ENCODE peak calls at places on chromosomes 1 and 21, in five cellular contexts. One of them, this sample, is unnamed.

GRCh38 chr1:75341537-75341936 is 207.3 kb downstream of the LHX8 start:
- DNase-seq in astrocyte of the spinal cord: no peak
- DNase-seq in activated CD4-positive, alpha-beta T cell treated with anti-CD3 and anti-CD28 coated beads, Interleukin-2, amount 50 U/mL, for 4 hours: no peak
- DNase-seq in nephron progenitor cell: no peak
- DNase-seq in suprapubic skin: no peak
- DNase-seq in this sample: no peak

GRCh38 chr1:212234431-212235298 is 50.5 kb upstream of the PPP2R5A start:
- DNase-seq in suprapubic skin: no peak
- DNase-seq in activated CD4-positive, alpha-beta T cell treated with anti-CD3 and anti-CD28 coated beads, Interleukin-2, amount 50 U/mL, for 4 hours: no peak
- DNase-seq in astrocyte of the spinal cord: peak
- DNase-seq in nephron progenitor cell: no peak
- DNase-seq in this sample: peak

GRCh38 chr1:202266061-202266765 is 72.6 kb downstream of the LGR6 start:
- DNase-seq in nephron progenitor cell: no peak
- DNase-seq in activated CD4-positive, alpha-beta T cell treated with anti-CD3 and anti-CD28 coated beads, Interleukin-2, amount 50 U/mL, for 4 hours: no peak
- DNase-seq in astrocyte of the spinal cord: no peak
- DNase-seq in suprapubic skin: no peak
- DNase-seq in this sample: no peak

GRCh38 chr1:189597083-189597482 is 880.6 kb downstream of the BRINP3 start:
- DNase-seq in nephron progenitor cell: no peak
- DNase-seq in activated CD4-positive, alpha-beta T cell treated with anti-CD3 and anti-CD28 coated beads, Interleukin-2, amount 50 U/mL, for 4 hours: no peak
- DNase-seq in astrocyte of the spinal cord: no peak
- DNase-seq in suprapubic skin: no peak
- DNase-seq in this sample: no peak

GRCh38 chr1:40130892-40131291 is 30.3 kb upstream of the RLF start:
- DNase-seq in nephron progenitor cell: no peak
- DNase-seq in suprapubic skin: no peak
- DNase-seq in activated CD4-positive, alpha-beta T cell treated with anti-CD3 and anti-CD28 coated beads, Interleukin-2, amount 50 U/mL, for 4 hours: no peak
- DNase-seq in astrocyte of the spinal cord: no peak
- DNase-seq in this sample: peak

GRCh38 chr1:36766481-36766880 is 267.8 kb downstream of the GRIK3 start:
- DNase-seq in astrocyte of the spinal cord: no peak
- DNase-seq in nephron progenitor cell: no peak
- DNase-seq in suprapubic skin: no peak
- DNase-seq in activated CD4-positive, alpha-beta T cell treated with anti-CD3 and anti-CD28 coated beads, Interleukin-2, amount 50 U/mL, for 4 hours: no peak
- DNase-seq in this sample: no peak

GRCh38 chr1:177632923-177633322 is 336.9 kb downstream of the SEC16B start:
- DNase-seq in activated CD4-positive, alpha-beta T cell treated with anti-CD3 and anti-CD28 coated beads, Interleukin-2, amount 50 U/mL, for 4 hours: no peak
- DNase-seq in astrocyte of the spinal cord: no peak
- DNase-seq in suprapubic skin: no peak
- DNase-seq in nephron progenitor cell: no peak
- DNase-seq in this sample: no peak

GRCh38 chr1:18913065-18913502 is 10.7 kb upstream of the ALDH4A1 start:
- DNase-seq in astrocyte of the spinal cord: peak
- DNase-seq in nephron progenitor cell: peak
- DNase-seq in activated CD4-positive, alpha-beta T cell treated with anti-CD3 and anti-CD28 coated beads, Interleukin-2, amount 50 U/mL, for 4 hours: peak
- DNase-seq in suprapubic skin: peak
- DNase-seq in this sample: peak

GRCh38 chr1:23371987-23372386 is 2.4 kb upstream of the ZNF436 start:
- DNase-seq in suprapubic skin: no peak
- DNase-seq in astrocyte of the spinal cord: no peak
- DNase-seq in activated CD4-positive, alpha-beta T cell treated with anti-CD3 and anti-CD28 coated beads, Interleukin-2, amount 50 U/mL, for 4 hours: no peak
- DNase-seq in nephron progenitor cell: peak
- DNase-seq in this sample: no peak

GRCh38 chr1:162889989-162890388 is 29.0 kb upstream of the CCDC190 start:
- DNase-seq in suprapubic skin: no peak
- DNase-seq in activated CD4-positive, alpha-beta T cell treated with anti-CD3 and anti-CD28 coated beads, Interleukin-2, amount 50 U/mL, for 4 hours: no peak
- DNase-seq in nephron progenitor cell: no peak
- DNase-seq in astrocyte of the spinal cord: no peak
- DNase-seq in this sample: no peak

GRCh38 chr21:39153842-39154241 is 29.4 kb downstream of the PSMG1 start:
- DNase-seq in astrocyte of the spinal cord: no peak
- DNase-seq in suprapubic skin: no peak
- DNase-seq in nephron progenitor cell: no peak
- DNase-seq in activated CD4-positive, alpha-beta T cell treated with anti-CD3 and anti-CD28 coated beads, Interleukin-2, amount 50 U/mL, for 4 hours: no peak
- DNase-seq in this sample: no peak

GRCh38 chr1:7664893-7665250 is 106.2 kb upstream of the VAMP3 start:
- DNase-seq in activated CD4-positive, alpha-beta T cell treated with anti-CD3 and anti-CD28 coated beads, Interleukin-2, amount 50 U/mL, for 4 hours: no peak
- DNase-seq in suprapubic skin: no peak
- DNase-seq in nephron progenitor cell: no peak
- DNase-seq in astrocyte of the spinal cord: no peak
- DNase-seq in this sample: no peak

GRCh38 chr1:84433253-84434080 is 35.2 kb downstream of the DNASE2B start:
- DNase-seq in activated CD4-positive, alpha-beta T cell treated with anti-CD3 and anti-CD28 coated beads, Interleukin-2, amount 50 U/mL, for 4 hours: peak
- DNase-seq in suprapubic skin: no peak
- DNase-seq in astrocyte of the spinal cord: peak
- DNase-seq in nephron progenitor cell: peak
- DNase-seq in this sample: peak

GRCh38 chr1:157723157-157723556 is 22.6 kb upstream of the FCRL3 start:
- DNase-seq in nephron progenitor cell: no peak
- DNase-seq in suprapubic skin: no peak
- DNase-seq in activated CD4-positive, alpha-beta T cell treated with anti-CD3 and anti-CD28 coated beads, Interleukin-2, amount 50 U/mL, for 4 hours: no peak
- DNase-seq in astrocyte of the spinal cord: no peak
- DNase-seq in this sample: no peak

GRCh38 chr1:156709743-156710489 is 4.5 kb upstream of the CRABP2 start:
- DNase-seq in nephron progenitor cell: no peak
- DNase-seq in suprapubic skin: peak
- DNase-seq in astrocyte of the spinal cord: peak
- DNase-seq in activated CD4-positive, alpha-beta T cell treated with anti-CD3 and anti-CD28 coated beads, Interleukin-2, amount 50 U/mL, for 4 hours: no peak
- DNase-seq in this sample: peak

GRCh38 chr1:151574575-151575529 is 34.7 kb downstream of the TUFT1 start:
- DNase-seq in suprapubic skin: peak
- DNase-seq in nephron progenitor cell: no peak
- DNase-seq in astrocyte of the spinal cord: peak
- DNase-seq in activated CD4-positive, alpha-beta T cell treated with anti-CD3 and anti-CD28 coated beads, Interleukin-2, amount 50 U/mL, for 4 hours: no peak
- DNase-seq in this sample: no peak

GRCh38 chr1:116038679-116039078 is 62.4 kb downstream of the SLC22A15 start:
- DNase-seq in suprapubic skin: no peak
- DNase-seq in astrocyte of the spinal cord: no peak
- DNase-seq in activated CD4-positive, alpha-beta T cell treated with anti-CD3 and anti-CD28 coated beads, Interleukin-2, amount 50 U/mL, for 4 hours: no peak
- DNase-seq in nephron progenitor cell: no peak
- DNase-seq in this sample: no peak

GRCh38 chr1:25779894-25780293 is 20.1 kb upstream of the SELENON start:
- DNase-seq in suprapubic skin: no peak
- DNase-seq in activated CD4-positive, alpha-beta T cell treated with anti-CD3 and anti-CD28 coated beads, Interleukin-2, amount 50 U/mL, for 4 hours: no peak
- DNase-seq in nephron progenitor cell: no peak
- DNase-seq in astrocyte of the spinal cord: no peak
- DNase-seq in this sample: no peak

GRCh38 chr21:37699024-37699770 is 217.1 kb downstream of the KCNJ6 start:
- DNase-seq in activated CD4-positive, alpha-beta T cell treated with anti-CD3 and anti-CD28 coated beads, Interleukin-2, amount 50 U/mL, for 4 hours: no peak
- DNase-seq in astrocyte of the spinal cord: no peak
- DNase-seq in suprapubic skin: no peak
- DNase-seq in nephron progenitor cell: no peak
- DNase-seq in this sample: no peak

GRCh38 chr1:78019031-78019430 is 14.3 kb downstream of the DNAJB4 start:
- DNase-seq in astrocyte of the spinal cord: no peak
- DNase-seq in suprapubic skin: no peak
- DNase-seq in nephron progenitor cell: no peak
- DNase-seq in activated CD4-positive, alpha-beta T cell treated with anti-CD3 and anti-CD28 coated beads, Interleukin-2, amount 50 U/mL, for 4 hours: no peak
- DNase-seq in this sample: no peak

GRCh38 chr1:79090985-79091384 is 84.5 kb upstream of the ADGRL4 start:
- DNase-seq in suprapubic skin: no peak
- DNase-seq in astrocyte of the spinal cord: no peak
- DNase-seq in nephron progenitor cell: no peak
- DNase-seq in activated CD4-positive, alpha-beta T cell treated with anti-CD3 and anti-CD28 coated beads, Interleukin-2, amount 50 U/mL, for 4 hours: no peak
- DNase-seq in this sample: no peak

GRCh38 chr1:24318238-24318987 is 744 bp upstream of the GRHL3 start:
- DNase-seq in astrocyte of the spinal cord: peak
- DNase-seq in activated CD4-positive, alpha-beta T cell treated with anti-CD3 and anti-CD28 coated beads, Interleukin-2, amount 50 U/mL, for 4 hours: no peak
- DNase-seq in nephron progenitor cell: no peak
- DNase-seq in suprapubic skin: no peak
- DNase-seq in this sample: no peak

GRCh38 chr1:116986531-116987255 is 14.9 kb upstream of the CD101 start:
- DNase-seq in suprapubic skin: no peak
- DNase-seq in astrocyte of the spinal cord: no peak
- DNase-seq in nephron progenitor cell: no peak
- DNase-seq in activated CD4-positive, alpha-beta T cell treated with anti-CD3 and anti-CD28 coated beads, Interleukin-2, amount 50 U/mL, for 4 hours: peak
- DNase-seq in this sample: no peak

GRCh38 chr1:214319930-214320329 is 39.0 kb downstream of the SMYD2 start:
- DNase-seq in suprapubic skin: no peak
- DNase-seq in astrocyte of the spinal cord: no peak
- DNase-seq in nephron progenitor cell: no peak
- DNase-seq in activated CD4-positive, alpha-beta T cell treated with anti-CD3 and anti-CD28 coated beads, Interleukin-2, amount 50 U/mL, for 4 hours: no peak
- DNase-seq in this sample: no peak

GRCh38 chr1:161966076-161966475 is 57.6 kb downstream of the OLFML2B start:
- DNase-seq in astrocyte of the spinal cord: peak
- DNase-seq in suprapubic skin: no peak
- DNase-seq in activated CD4-positive, alpha-beta T cell treated with anti-CD3 and anti-CD28 coated beads, Interleukin-2, amount 50 U/mL, for 4 hours: no peak
- DNase-seq in nephron progenitor cell: no peak
- DNase-seq in this sample: no peak

GRCh38 chr21:29423051-29423450 is 124.3 kb downstream of the BACH1 start:
- DNase-seq in astrocyte of the spinal cord: no peak
- DNase-seq in nephron progenitor cell: no peak
- DNase-seq in activated CD4-positive, alpha-beta T cell treated with anti-CD3 and anti-CD28 coated beads, Interleukin-2, amount 50 U/mL, for 4 hours: no peak
- DNase-seq in suprapubic skin: no peak
- DNase-seq in this sample: no peak